ENCODE peak calls at places on chromosomes 13 and 19, in five cellular contexts. P is neural progenitor cell, V is stomach, C is psoas muscle, Z is tibial nerve. W is an unnamed sample.

GRCh38 chr13:60679131-60679530 is 282.1 kb downstream of the TDRD3 start:
- DNase-seq in P (no peak), V (no peak), C (no peak), Z (no peak), W (no peak)

GRCh38 chr19:49851456-49852259 is 699 bp downstream of the PTOV1 start:
- DNase-seq in P (peak; percentile 88), V (no peak), C (no peak), Z (no peak), W (no peak)

GRCh38 chr19:54425382-54425723 is 10.1 kb downstream of the TTYH1 start:
- DNase-seq in P (no peak), V (no peak), C (no peak), Z (no peak), W (no peak)

GRCh38 chr13:46679369-46680180 is 117.4 kb downstream of the ESD start:
- DNase-seq in P (peak; percentile 39), V (no peak), C (no peak), Z (no peak), W (no peak)

GRCh38 chr19:56294557-56294956 is 20.1 kb downstream of the ZSCAN5A start:
- DNase-seq in P (peak; percentile 28), V (no peak), C (no peak), Z (no peak), W (no peak)

GRCh38 chr19:11767633-11768133 is 883 bp downstream of the ZNF441 start:
- DNase-seq in P (peak; percentile 43), V (peak; percentile 49), C (peak; percentile 64), Z (no peak), W (no peak)

GRCh38 chr19:35153701-35154534 is 617 bp upstream of the FXYD5 start:
- DNase-seq in P (peak; percentile 79), V (peak; percentile 58), C (peak; percentile 65), Z (no peak), W (no peak)

GRCh38 chr19:54133312-54133956 is 4.1 kb upstream of the CNOT3 start:
- DNase-seq in P (peak; percentile 81), V (no peak), C (no peak), Z (no peak), W (no peak)

GRCh38 chr19:2805261-2805900 is 14.3 kb upstream of the ZNF554 start:
- DNase-seq in P (no peak), V (no peak), C (no peak), Z (no peak), W (no peak)

GRCh38 chr13:61148691-61149332 is 266.8 kb downstream of the PCDH20 start:
- DNase-seq in P (peak; percentile 29), V (no peak), C (no peak), Z (no peak), W (no peak)

GRCh38 chr13:26971990-26972888 is 199.4 kb downstream of the USP12 start:
- DNase-seq in P (peak; percentile 58), V (peak; percentile 69), C (no peak), Z (no peak), W (no peak)

GRCh38 chr19:3573858-3574637 is 1.3 kb downstream of the HMG20B start:
- DNase-seq in P (peak; percentile 98), V (peak; percentile 96), C (peak; percentile 95), Z (peak; percentile 75), W (peak; percentile 99)

GRCh38 chr19:1251503-1252220 is 3.3 kb downstream of the MIDN start:
- DNase-seq in P (peak; percentile 38), V (no peak), C (peak; percentile 87), Z (no peak), W (no peak)

GRCh38 chr13:75372517-75372916 is 109.5 kb downstream of the TBC1D4 start:
- DNase-seq in P (peak; percentile 46), V (no peak), C (no peak), Z (no peak), W (no peak)

GRCh38 chr19:8505680-8506401 is 3.4 kb upstream of the PRAM1 start:
- DNase-seq in P (peak; percentile 92), V (peak; percentile 83), C (peak; percentile 92), Z (peak; percentile 68), W (no peak)

GRCh38 chr19:3801412-3802096 is 15.4 kb upstream of the MATK start:
- DNase-seq in P (peak; percentile 72), V (peak; percentile 44), C (no peak), Z (no peak), W (peak; percentile 52)

GRCh38 chr13:67736646-67737420 is 506.7 kb upstream of the PCDH9 start:
- DNase-seq in P (peak; percentile 68), V (no peak), C (no peak), Z (no peak), W (no peak)

DNA sequence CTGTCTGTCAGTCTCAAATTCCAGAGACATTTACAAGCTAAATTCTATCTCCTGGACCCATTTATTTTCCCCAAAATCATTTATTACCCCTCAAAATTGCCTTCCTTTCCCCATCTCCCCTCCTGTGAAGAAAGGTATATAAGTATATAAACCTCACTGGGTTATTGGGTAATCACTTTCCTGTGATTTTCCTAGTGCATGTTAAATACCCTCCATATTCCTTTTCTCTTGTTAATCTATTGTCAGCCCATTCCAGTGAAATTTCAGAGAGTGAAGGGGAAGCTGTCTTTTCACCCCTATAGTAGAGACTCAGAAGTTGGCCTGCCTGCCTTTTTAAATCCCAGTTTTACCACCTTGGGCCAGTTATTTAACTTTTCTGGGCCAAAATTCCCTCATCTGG is 9.9 kb downstream of the IFNL1 start:
- DNase-seq in P (no peak), V (no peak), C (no peak), Z (no peak), W (no peak)
- TF ChIP-seq CTCF in P (no peak), V (no peak), C (no peak), Z (no peak), W (no peak)

DNA sequence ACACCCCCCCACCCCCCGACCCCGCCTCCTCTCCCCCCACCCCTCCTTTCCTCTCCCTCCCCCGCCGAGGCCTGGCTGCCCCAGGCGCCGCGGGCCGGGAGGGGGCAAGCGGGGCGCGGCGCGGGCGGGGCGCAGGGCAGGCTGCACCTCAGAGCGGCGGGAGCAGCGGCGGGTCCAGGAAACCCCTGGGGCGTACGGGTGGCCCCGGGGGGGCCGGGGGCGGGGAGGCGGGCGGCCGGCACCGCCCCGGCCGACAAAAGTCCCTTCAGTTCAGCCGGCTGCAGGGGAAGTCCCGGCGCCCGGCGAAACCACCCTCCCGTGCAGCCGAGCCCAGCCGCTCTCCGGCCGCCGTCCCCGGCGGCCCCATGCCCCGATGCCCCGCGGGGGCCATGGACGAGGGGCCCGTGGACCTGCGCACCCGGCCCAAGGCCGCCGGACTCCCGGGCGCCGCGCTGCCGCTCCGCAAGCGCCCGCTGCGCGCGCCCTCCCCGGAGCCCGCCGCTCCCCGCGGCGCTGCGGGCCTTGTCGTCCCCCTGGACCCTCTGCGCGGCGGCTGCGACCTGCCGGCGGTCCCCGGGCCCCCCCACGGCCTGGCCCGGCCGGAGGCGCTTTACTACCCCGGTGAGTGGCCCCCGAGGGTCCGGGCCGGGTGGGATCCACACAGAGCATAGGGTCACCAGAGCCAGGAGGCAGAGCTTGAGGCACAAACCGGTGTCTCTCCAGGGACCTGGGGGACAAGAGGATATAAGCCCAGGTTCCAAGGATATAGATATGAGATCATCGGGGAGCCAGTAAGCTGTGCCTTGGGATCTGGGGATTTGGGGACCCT is at the start of gene BCL3:
- DNase-seq in P (peak; percentile 53), V (peak; percentile 80), C (peak; percentile 85), Z (no peak), W (peak; percentile 80)
- H3K4me1 ChIP-seq in P (no peaks in the 10 kb centered on the region), V (peaks cover 79% of the 10 kb centered on the region), C (peaks cover 42% of the 10 kb centered on the region), Z (peaks cover 91% of the 10 kb centered on the region), W (peaks cover 15% of the 10 kb centered on the region)

DNA sequence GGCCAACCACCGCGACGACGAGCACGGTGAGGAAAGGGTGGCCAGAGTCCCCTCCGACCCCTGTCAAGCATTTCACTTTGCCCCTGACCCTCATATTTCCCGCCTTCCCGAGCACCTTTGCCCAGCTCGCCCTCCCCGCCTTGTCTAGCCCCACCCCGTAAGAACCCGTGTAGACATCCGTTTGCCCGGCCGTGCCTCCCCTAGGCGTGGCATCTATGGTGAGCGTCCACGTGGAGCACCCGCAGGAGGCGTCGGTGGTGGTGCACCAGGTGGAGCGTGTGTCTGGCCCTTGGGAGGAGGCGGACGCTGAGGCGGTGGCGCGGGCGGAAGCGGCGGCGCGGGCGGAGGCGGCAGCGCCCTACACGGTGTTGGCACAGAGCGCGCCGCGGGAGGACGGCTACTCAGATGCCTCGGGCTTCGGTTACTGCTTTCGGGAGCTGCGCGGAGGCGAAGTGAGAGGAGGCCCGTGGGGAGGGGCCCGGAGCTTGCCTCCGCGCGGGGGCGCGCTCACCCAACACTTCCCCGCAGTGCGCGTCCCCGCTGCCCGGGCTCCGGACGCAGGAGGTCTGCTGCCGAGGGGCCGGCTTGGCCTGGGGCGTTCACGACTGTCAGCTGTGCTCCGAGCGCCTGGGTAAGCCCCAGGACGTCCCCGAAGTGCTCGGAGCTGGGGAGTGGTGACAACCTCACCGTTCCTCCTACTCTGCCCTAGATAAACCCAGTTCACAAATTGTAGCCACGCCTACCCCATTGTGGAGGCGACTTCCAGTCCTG is 4.2 kb downstream of the LTBP4 start:
- DNase-seq in P (peak; percentile 79), V (peak; percentile 86), C (peak; percentile 86), Z (peak; percentile 61), W (peak; percentile 97)
- TF ChIP-seq CTCF in P (peak; percentile 9), V (peak; percentile 12), C (peak; percentile 4), Z (no peak), W (peak; percentile 57)

GRCh38 chr19:45049073-45049736 is 10.4 kb downstream of the CLASRP start:
- DNase-seq in P (no peak), V (peak; percentile 78), C (peak; percentile 63), Z (no peak), W (no peak)

GRCh38 chr19:45051929-45052579 is 13.2 kb downstream of the CLASRP start:
- DNase-seq in P (no peak), V (peak; percentile 85), C (no peak), Z (no peak), W (no peak)

GRCh38 chr19:45046355-45046754 is 7.5 kb downstream of the CLASRP start:
- DNase-seq in P (no peak), V (no peak), C (no peak), Z (no peak), W (no peak)

GRCh38 chr19:45047188-45047797 is 8.4 kb downstream of the CLASRP start:
- DNase-seq in P (no peak), V (no peak), C (no peak), Z (no peak), W (no peak)

GRCh38 chr19:45050036-45050435 is 11.2 kb downstream of the CLASRP start:
- DNase-seq in P (no peak), V (no peak), C (no peak), Z (no peak), W (no peak)
- H3K4me1 ChIP-seq in P (no peaks in the 10 kb centered on the region), V (peaks cover 94% of the 10 kb centered on the region), C (peaks cover 39% of the 10 kb centered on the region), Z (peaks cover 53% of the 10 kb centered on the region), W (no peaks in the 10 kb centered on the region)

W was measured in RWPE2.